ENCODE peak calls at places on chromosomes 7 and 10, in four cellular contexts. One of them, this sample, is unnamed.

GRCh38 chr10:70283445-70284399 is at the start of gene NPFFR1:
- DNase-seq in NCI-H1092: peak
- DNase-seq in HTR-8/SVneo: no peak
- DNase-seq in Jurkat, Clone E6-1: no peak
- DNase-seq in this sample: no peak

GRCh38 chr10:124293641-124294449 is 124.9 kb downstream of the OAT start:
- DNase-seq in NCI-H1092: no peak
- DNase-seq in HTR-8/SVneo: no peak
- DNase-seq in Jurkat, Clone E6-1: no peak
- DNase-seq in this sample: no peak

GRCh38 chr7:112064627-112065385 is 141.4 kb downstream of the DOCK4 start:
- DNase-seq in NCI-H1092: no peak
- DNase-seq in HTR-8/SVneo: no peak
- DNase-seq in Jurkat, Clone E6-1: no peak
- DNase-seq in this sample: no peak

GRCh38 chr7:3754488-3755365 is 453.7 kb downstream of the SDK1 start:
- DNase-seq in NCI-H1092: peak
- DNase-seq in HTR-8/SVneo: no peak
- DNase-seq in Jurkat, Clone E6-1: peak
- DNase-seq in this sample: peak

GRCh38 chr7:115094163-115094562 is 172.3 kb downstream of the MDFIC start:
- DNase-seq in NCI-H1092: no peak
- DNase-seq in HTR-8/SVneo: no peak
- DNase-seq in Jurkat, Clone E6-1: no peak
- DNase-seq in this sample: no peak

GRCh38 chr10:107163904-107164861 is at the start of gene SORCS1:
- DNase-seq in NCI-H1092: no peak
- DNase-seq in HTR-8/SVneo: no peak
- DNase-seq in Jurkat, Clone E6-1: no peak
- DNase-seq in this sample: no peak

GRCh38 chr10:30985552-30985951 is 46.1 kb downstream of the ZNF438 start:
- DNase-seq in NCI-H1092: no peak
- DNase-seq in HTR-8/SVneo: no peak
- DNase-seq in Jurkat, Clone E6-1: no peak
- DNase-seq in this sample: no peak

GRCh38 chr7:32447218-32447617 is 43.0 kb downstream of the LSM5 start:
- DNase-seq in NCI-H1092: no peak
- DNase-seq in HTR-8/SVneo: no peak
- DNase-seq in Jurkat, Clone E6-1: no peak
- DNase-seq in this sample: no peak

GRCh38 chr10:114023198-114023597 is 20.5 kb upstream of the ADRB1 start:
- DNase-seq in NCI-H1092: no peak
- DNase-seq in HTR-8/SVneo: no peak
- DNase-seq in Jurkat, Clone E6-1: no peak
- DNase-seq in this sample: no peak

GRCh38 chr10:91636892-91637291 is 4.0 kb upstream of the PPP1R3C start:
- DNase-seq in NCI-H1092: no peak
- DNase-seq in HTR-8/SVneo: no peak
- DNase-seq in Jurkat, Clone E6-1: no peak
- DNase-seq in this sample: no peak

GRCh38 chr7:151984612-151985011 is 28.4 kb downstream of the GALNTL5 start:
- DNase-seq in NCI-H1092: no peak
- DNase-seq in HTR-8/SVneo: no peak
- DNase-seq in Jurkat, Clone E6-1: no peak
- DNase-seq in this sample: no peak

This sample was measured in NCI-H2029.